ENCODE peak calls at places on chromosomes 7 and 10, in seven cellular contexts. J is cardiac fibroblast, T is WTC11, Y is body of pancreas, A is mammary epithelial cell, F is ovary, D is dorsolateral prefrontal cortex. X is an unnamed sample.

GRCh38 chr10:62817120-62817762 is 1.1 kb upstream of the EGR2 start:
- DNase-seq in J (no peak), T (no peak), Y (peak; percentile 58), A (peak; percentile 52), F (peak; percentile 55), D (peak; percentile 68), X (peak; percentile 54)

GRCh38 chr7:87506243-87507180 is 31.0 kb upstream of the ABCB4 start:
- DNase-seq in J (peak; percentile 44), T (no peak), Y (no peak), A (peak; percentile 5), F (no peak), D (no peak), X (no peak)

GRCh38 chr7:131285558-131285957 is 42.1 kb upstream of the MKLN1 start:
- DNase-seq in J (peak; percentile 52), T (no peak), Y (no peak), A (no peak), F (peak; percentile 17), D (no peak), X (no peak)

GRCh38 chr7:80804581-80804980 is 114.3 kb downstream of the SEMA3C start:
- DNase-seq in J (no peak), T (no peak), Y (no peak), A (no peak), F (no peak), D (no peak), X (no peak)

GRCh38 chr10:107031981-107032699 is 132.4 kb downstream of the SORCS1 start:
- DNase-seq in J (no peak), T (no peak), Y (no peak), A (no peak), F (no peak), D (no peak), X (no peak)

GRCh38 chr7:1670894-1671875 is 1.1 kb downstream of the ELFN1 start:
- DNase-seq in J (no peak), T (no peak), Y (peak; percentile 3), A (no peak), F (no peak), D (no peak), X (peak; percentile 35)

GRCh38 chr10:97708976-97709745 is 4.4 kb upstream of the MARVELD1 start:
- DNase-seq in J (peak; percentile 88), T (peak; percentile 74), Y (peak; percentile 76), A (no peak), F (peak; percentile 86), D (peak; percentile 40), X (no peak)

GRCh38 chr10:56715262-56715661 is 354.2 kb upstream of the ZWINT start:
- DNase-seq in J (no peak), T (no peak), Y (no peak), A (no peak), F (no peak), D (no peak), X (no peak)

GRCh38 chr10:70592746-70593512 is 9.6 kb downstream of the PRF1 start:
- DNase-seq in J (no peak), T (no peak), Y (no peak), A (no peak), F (no peak), D (no peak), X (no peak)

GRCh38 chr7:32161708-32162107 is 91.5 kb upstream of the PDE1C start:
- DNase-seq in J (peak; percentile 85), T (no peak), Y (no peak), A (peak; percentile 42), F (no peak), D (no peak), X (no peak)

GRCh38 chr7:141344153-141344935 is 206.9 kb upstream of the AGK start:
- DNase-seq in J (no peak), T (no peak), Y (no peak), A (no peak), F (no peak), D (no peak), X (no peak)

GRCh38 chr10:100008708-100009282 is 952 bp downstream of the DNMBP start:
- DNase-seq in J (peak; percentile 41), T (no peak), Y (no peak), A (no peak), F (no peak), D (no peak), X (no peak)

GRCh38 chr10:102678842-102679289 is 34.6 kb downstream of the TRIM8 start:
- DNase-seq in J (peak; percentile 59), T (peak; percentile 92), Y (peak; percentile 86), A (peak; percentile 48), F (peak; percentile 70), D (peak; percentile 71), X (peak; percentile 66)

GRCh38 chr7:150668472-150668911 is 17.0 kb upstream of the GIMAP2 start:
- DNase-seq in J (no peak), T (no peak), Y (no peak), A (no peak), F (no peak), D (no peak), X (no peak)

GRCh38 chr7:23471090-23471859 is 984 bp upstream of the IGF2BP3 start:
- DNase-seq in J (peak; percentile 58), T (peak; percentile 92), Y (no peak), A (peak; percentile 46), F (no peak), D (no peak), X (peak; percentile 74)

GRCh38 chr7:43779032-43779812 is 20.7 kb downstream of the BLVRA start:
- DNase-seq in J (no peak), T (no peak), Y (no peak), A (no peak), F (no peak), D (no peak), X (no peak)

GRCh38 chr7:39069046-39069445 is 91.3 kb downstream of the POU6F2 start:
- DNase-seq in J (no peak), T (no peak), Y (no peak), A (no peak), F (no peak), D (no peak), X (no peak)

GRCh38 chr10:35215107-35215506 is 88.5 kb downstream of the CREM start:
- DNase-seq in J (no peak), T (no peak), Y (no peak), A (no peak), F (no peak), D (no peak), X (no peak)

GRCh38 chr7:88090671-88091070 is 129.2 kb downstream of the SRI start:
- DNase-seq in J (no peak), T (no peak), Y (no peak), A (no peak), F (no peak), D (no peak), X (no peak)

GRCh38 chr10:44993226-44993921 is 7.3 kb upstream of the ZNF22 start:
- DNase-seq in J (no peak), T (no peak), Y (peak; percentile 54), A (no peak), F (peak; percentile 9), D (no peak), X (no peak)

GRCh38 chr10:110387617-110387982 is 82.9 kb upstream of the SMNDC1 start:
- DNase-seq in J (no peak), T (no peak), Y (no peak), A (no peak), F (no peak), D (no peak), X (no peak)

GRCh38 chr7:17405786-17406185 is 107.3 kb downstream of the AHR start:
- DNase-seq in J (peak; percentile 97), T (no peak), Y (no peak), A (peak; percentile 86), F (no peak), D (no peak), X (no peak)

DNA sequence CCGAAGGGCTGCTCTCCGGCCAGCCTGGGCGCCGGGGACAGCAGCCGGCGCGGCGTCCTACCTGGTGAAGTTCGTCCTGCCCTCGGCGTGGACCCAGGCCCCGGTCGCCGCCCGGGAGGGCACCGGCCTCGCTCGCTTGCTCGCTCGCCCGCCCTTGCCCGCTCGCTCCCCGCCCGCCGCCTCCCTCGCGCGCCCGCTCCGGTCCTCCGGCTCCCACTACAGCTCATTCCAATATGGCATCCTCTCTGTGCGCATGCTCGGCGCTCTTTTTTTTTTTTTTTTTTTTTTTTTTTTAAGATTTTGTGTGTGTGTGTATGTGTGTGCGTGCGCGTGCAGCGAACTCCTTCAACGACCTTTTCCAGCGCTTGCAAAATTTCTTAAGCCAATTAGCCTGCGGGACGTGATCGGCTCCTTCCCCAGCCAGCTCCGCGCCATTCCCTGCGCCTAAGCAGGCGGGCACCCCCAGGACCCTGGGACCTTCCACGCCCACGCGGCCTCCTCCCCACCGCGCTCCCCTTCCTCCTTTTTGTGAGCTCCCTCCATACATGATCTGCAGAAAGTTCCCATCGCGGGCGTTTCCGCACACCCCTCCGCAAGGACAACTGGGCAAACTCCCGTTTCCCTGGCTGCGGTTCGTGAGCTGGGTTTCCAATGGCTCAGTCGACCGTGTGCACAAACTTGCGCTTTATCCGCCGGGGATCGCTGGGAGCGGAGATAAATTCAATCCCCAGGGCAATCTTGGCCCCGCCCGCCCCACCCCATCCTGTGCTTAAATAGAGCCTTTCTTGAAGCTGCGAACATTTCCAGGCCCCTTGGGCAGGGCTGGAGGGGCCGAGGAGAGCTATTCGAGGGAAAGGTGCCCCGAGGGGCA is at the start of gene SFMBT2:
- DNase-seq in J (peak; percentile 58), T (peak; percentile 77), Y (peak; percentile 64), A (peak; percentile 64), F (peak; percentile 56), D (peak; percentile 66), X (peak; percentile 64)
- TF ChIP-seq CTCF in J (no peak), T (no peak), Y (no peak), A (peak; percentile 27), F (no peak), D (no peak), X (no peak)

DNA sequence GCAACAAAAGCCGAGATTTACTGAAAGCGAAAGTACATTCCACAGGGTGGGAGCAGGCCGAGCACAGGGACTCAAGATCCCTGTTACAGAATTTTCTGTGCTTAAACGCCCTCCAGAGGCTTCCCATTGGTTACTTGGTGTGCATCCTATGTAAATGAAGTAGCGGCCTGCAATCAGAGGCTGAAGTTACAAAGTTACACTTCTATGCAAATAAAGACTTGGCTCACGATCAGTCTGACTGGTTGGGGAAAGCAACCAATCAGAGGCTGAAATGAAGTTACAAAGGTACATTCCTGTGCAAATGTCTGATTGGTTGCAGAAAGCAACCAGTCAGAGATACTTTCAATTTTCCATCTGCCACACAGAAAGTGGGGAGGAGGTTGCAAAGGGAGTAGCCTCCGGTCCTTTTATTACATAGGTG is 4.1 kb downstream of the ACBD7 start:
- DNase-seq in J (peak; percentile 99), T (peak; percentile 24), Y (peak; percentile 61), A (peak; percentile 99), F (peak; percentile 48), D (no peak), X (no peak)
- TF ChIP-seq CTCF in J (no peak), T (no peak), Y (peak; percentile 1), A (no peak), F (no peak), D (peak; percentile 22), X (no peak)

GRCh38 chr10:17872191-17873091 is 63.3 kb downstream of the MRC1 start:
- DNase-seq in J (peak; percentile 59), T (no peak), Y (peak; percentile 44), A (peak; percentile 8), F (no peak), D (no peak), X (no peak)
- TF ChIP-seq CTCF in J (peak; percentile 52), T (no peak), Y (peak; percentile 66), A (peak; percentile 59), F (no peak), D (no peak), X (no peak)

DNA sequence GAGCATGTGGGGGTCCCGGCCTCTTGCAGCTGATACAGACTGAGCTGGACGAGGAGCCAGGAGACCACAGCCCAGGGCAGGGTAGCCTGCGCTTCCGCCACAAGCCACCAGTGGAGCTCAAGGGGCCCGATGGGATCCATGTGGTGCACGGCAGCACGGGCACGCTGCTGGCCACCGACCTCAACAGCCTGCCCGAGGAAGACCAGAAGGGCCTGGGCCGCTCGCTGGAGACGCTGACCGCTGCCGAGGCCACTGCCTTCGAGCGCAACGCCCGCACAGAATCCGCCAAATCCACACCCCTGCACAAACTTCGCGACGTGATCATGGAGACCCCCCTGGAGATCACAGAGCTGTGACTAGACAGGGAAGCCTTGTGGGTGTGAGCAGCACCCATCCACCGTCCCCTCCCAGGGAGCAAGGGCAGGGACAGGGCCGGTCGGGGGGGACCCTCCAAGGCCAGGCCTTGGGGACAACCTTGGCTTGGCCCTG is 36.1 kb downstream of the PSAP start:
- DNase-seq in J (no peak), T (peak; percentile 59), Y (no peak), A (no peak), F (no peak), D (no peak), X (no peak)
- TF ChIP-seq CTCF in J (no peak), T (no peak), Y (no peak), A (no peak), F (no peak), D (no peak), X (no peak)

X was measured in mesothelial cell of epicardium.